ENCODE peak calls at places on chromosomes 7 and 10, in six cellular contexts. D is left ventricle myocardium inferior, X is mesendoderm, F is A549, V is neuronal stem cell, P is neural progenitor cell. T is an unnamed sample. For H3K4me1, the result is how much of the 10 kb centered on the place peaks cover.

GRCh38 chr10:34959321-34959720 is 130.8 kb downstream of the CUL2 start:
- DNase-seq in D (no peak), X (no peak), F (no peak), V (no peak), P (peak), T (no peak)

GRCh38 chr10:124286621-124287020 is 132.1 kb downstream of the OAT start:
- DNase-seq in D (no peak), X (no peak), F (no peak), V (no peak), P (no peak), T (peak)

GRCh38 chr7:149875396-149875795 is 1.6 kb downstream of the ATP6V0E2 start:
- DNase-seq in D (no peak), X (no peak), F (no peak), V (no peak), P (no peak), T (no peak)

GRCh38 chr7:12300415-12300814 is 89.3 kb downstream of the TMEM106B start:
- DNase-seq in D (no peak), X (no peak), F (no peak), V (no peak), P (no peak), T (no peak)

GRCh38 chr7:122343986-122344620 is 39.6 kb upstream of the FEZF1 start:
- DNase-seq in D (no peak), X (no peak), F (no peak), V (no peak), P (no peak), T (no peak)

GRCh38 chr10:119251315-119251708 is 43.9 kb downstream of the GRK5 start:
- DNase-seq in D (no peak), X (peak), F (no peak), V (no peak), P (no peak), T (no peak)

GRCh38 chr10:116044722-116045374 is 228.2 kb downstream of the GFRA1 start:
- DNase-seq in D (peak), X (no peak), F (no peak), V (no peak), P (no peak), T (no peak)

GRCh38 chr10:8444630-8445029 is 390.1 kb downstream of the GATA3 start:
- DNase-seq in D (no peak), X (peak), F (no peak), V (no peak), P (peak), T (peak)

GRCh38 chr10:73590881-73591577 is at the start of gene USP54:
- DNase-seq in D (no peak), X (peak), F (no peak), V (peak), P (peak), T (peak)

GRCh38 chr7:117777335-117778150 is 95.7 kb downstream of the CTTNBP2 start:
- DNase-seq in D (no peak), X (no peak), F (no peak), V (no peak), P (no peak), T (no peak)

GRCh38 chr10:27360581-27361172 is 120.1 kb upstream of the ACBD5 start:
- DNase-seq in D (peak), X (peak), F (peak), V (peak), P (peak), T (peak)

GRCh38 chr10:132980426-132981172 is 38.2 kb upstream of the CFAP46 start:
- DNase-seq in D (no peak), X (no peak), F (no peak), V (no peak), P (no peak), T (no peak)

GRCh38 chr10:11144626-11145497 is 127.2 kb downstream of the CELF2 start:
- DNase-seq in D (no peak), X (no peak), F (no peak), V (no peak), P (peak), T (no peak)

GRCh38 chr7:51471199-51472016 is 154.8 kb upstream of the COBL start:
- DNase-seq in D (no peak), X (peak), F (no peak), V (peak), P (peak), T (peak)

GRCh38 chr10:101814466-101815041 is 3.7 kb downstream of the OGA start:
- DNase-seq in D (no peak), X (no peak), F (no peak), V (no peak), P (peak), T (no peak)

GRCh38 chr7:108109216-108109908 is 20.8 kb downstream of the LAMB4 start:
- DNase-seq in D (no peak), X (peak), F (peak), V (no peak), P (peak), T (peak)

GRCh38 chr10:86945361-86946214 is 11.8 kb downstream of the MMRN2 start:
- DNase-seq in D (peak), X (peak), F (no peak), V (no peak), P (peak), T (peak)

GRCh38 chr10:113058175-113058961 is 108.3 kb downstream of the TCF7L2 start:
- DNase-seq in D (no peak), X (peak), F (no peak), V (no peak), P (peak), T (peak)

GRCh38 chr7:69172357-69173098 is 425.7 kb upstream of the AUTS2 start:
- DNase-seq in D (no peak), X (no peak), F (no peak), V (no peak), P (no peak), T (no peak)

GRCh38 chr10:71771204-71771603 is 2.1 kb downstream of the VSIR start:
- DNase-seq in D (peak), X (no peak), F (no peak), V (no peak), P (no peak), T (no peak)

GRCh38 chr7:18144171-18144570 is 116.5 kb upstream of the PRPS1L1 start:
- DNase-seq in D (no peak), X (no peak), F (no peak), V (no peak), P (no peak), T (no peak)

GRCh38 chr7:128407751-128408708 is 1.8 kb downstream of the IMPDH1 start:
- DNase-seq in D (no peak), X (peak), F (no peak), V (no peak), P (peak), T (no peak)

GRCh38 chr7:128406986-128407589 is 2.7 kb downstream of the IMPDH1 start:
- DNase-seq in D (no peak), X (no peak), F (no peak), V (no peak), P (no peak), T (no peak)

GRCh38 chr7:128409435-128410091 is at the start of gene IMPDH1:
- DNase-seq in D (peak), X (peak), F (peak), V (peak), P (peak), T (peak)

GRCh38 chr7:128410092-128410665 is 397 bp upstream of the IMPDH1 start:
- DNase-seq in D (peak), X (peak), F (peak), V (no peak), P (peak), T (peak)

DNA sequence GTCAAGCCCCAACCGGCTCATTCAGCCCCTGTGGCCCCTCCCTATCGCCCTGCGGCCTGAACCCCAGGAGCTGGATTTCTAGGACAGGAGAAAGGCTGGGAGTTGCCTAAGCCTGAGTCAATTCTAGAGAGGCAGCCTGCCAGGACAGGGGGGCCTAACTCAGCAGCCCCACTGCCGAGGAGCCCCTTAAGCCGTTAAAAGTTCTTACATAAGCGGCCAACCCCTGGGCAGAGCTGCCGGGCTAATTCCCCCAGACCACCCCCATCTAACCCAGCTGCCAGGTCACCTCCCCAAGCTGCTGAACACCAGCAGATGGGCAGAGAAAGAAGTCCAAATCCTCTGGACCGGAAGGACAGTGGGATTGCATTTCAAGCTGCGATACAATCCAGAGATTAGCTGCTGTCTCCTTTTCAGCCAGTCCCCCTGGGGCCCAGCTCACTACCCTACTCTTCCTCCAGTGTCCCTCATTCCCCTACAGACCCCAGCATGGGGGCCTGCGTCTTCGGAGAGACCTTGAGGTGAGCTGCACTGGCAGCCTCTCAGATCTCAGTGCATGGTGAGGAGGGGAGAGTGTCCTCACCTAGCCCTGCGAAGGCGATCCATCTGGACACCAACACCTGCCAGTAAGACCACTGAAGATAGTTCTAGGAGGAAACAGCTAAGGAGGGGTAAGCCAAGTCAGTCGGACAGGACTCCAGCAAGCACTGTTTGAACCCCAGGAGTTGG is 910 bp downstream of the IMPDH1 start:
- DNase-seq in D (no peak), X (peak), F (no peak), V (no peak), P (peak), T (peak)
- H3K4me1 ChIP-seq in D (half or more), X (under half), F (under half), V (under half), P (under half), T (under half)

DNA sequence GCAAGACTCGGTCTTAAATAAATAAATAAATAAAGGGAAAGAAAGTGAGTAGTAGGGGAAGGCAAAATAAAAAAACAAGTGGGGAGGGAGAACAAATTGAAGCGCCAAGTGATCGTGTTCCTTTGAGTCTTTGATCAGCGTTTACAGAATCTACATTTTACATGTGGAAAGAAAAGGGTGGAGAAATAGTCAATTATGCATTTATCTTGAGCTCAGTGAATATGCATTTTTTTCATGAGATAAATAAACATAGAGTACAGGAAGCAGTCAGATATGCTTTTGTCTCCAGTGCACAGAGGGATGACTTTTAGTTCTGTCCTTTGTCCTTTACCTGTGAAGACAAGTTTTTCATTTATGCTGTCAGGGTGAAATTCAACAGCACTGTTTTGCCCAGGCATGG is 6.1 kb upstream of the GUSB start:
- DNase-seq in D (no peak), X (no peak), F (no peak), V (no peak), P (no peak), T (no peak)
- H3K4me1 ChIP-seq in D (under half), X (under half), F (under half), V (under half), P (under half), T (under half)

DNA sequence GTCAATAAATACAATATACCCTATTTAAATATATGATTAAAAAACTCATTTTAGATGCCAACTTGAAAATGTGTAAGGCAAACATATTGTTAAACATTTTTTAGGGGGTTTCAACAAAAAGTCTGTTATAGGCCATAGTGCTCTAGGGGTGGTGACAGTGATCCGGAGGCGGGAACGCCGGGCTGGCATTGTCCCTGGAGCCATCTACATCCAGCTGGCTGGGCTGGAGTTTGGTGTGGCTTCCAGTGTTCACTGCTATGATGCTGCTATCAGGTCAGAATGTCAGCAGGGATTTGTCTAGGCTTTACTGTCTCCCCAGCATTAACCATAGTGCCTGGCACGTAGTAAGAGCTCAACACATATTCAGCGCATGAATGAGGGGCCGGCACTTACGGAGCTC is 1.9 kb upstream of the SLC18A2 start:
- DNase-seq in D (no peak), X (no peak), F (no peak), V (no peak), P (no peak), T (no peak)
- H3K4me1 ChIP-seq in D (under half), X (under half), F (under half), V (under half), P (under half), T (under half)

DNA sequence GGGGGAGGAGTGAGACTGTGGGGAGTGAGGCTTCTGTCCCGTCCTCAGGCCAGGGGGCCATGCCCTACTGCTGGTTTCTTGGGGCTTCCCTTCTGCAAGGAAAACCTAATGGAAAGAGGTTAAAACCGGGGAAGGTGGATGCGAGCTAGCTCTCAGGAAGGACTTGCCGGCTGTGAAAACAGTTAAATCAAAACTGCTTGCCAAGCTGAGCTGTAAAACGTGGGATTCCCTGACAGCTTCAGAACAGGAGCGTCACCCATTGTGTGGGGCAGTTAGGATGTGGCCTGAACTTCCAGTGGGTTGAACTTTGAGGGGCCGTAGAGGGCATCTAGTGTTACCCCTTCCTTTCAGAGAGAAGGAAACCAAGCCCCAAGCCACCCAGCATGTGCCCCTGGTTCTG is 13.1 kb downstream of the TSPAN15 start:
- DNase-seq in D (no peak), X (no peak), F (no peak), V (no peak), P (no peak), T (no peak)
- H3K4me1 ChIP-seq in D (half or more), X (under half), F (half or more), V (under half), P (under half), T (under half)

GRCh38 chr10:23868121-23868520 is 340.8 kb upstream of the KIAA1217 start:
- DNase-seq in D (no peak), X (no peak), F (no peak), V (no peak), P (no peak), T (no peak)

GRCh38 chr10:23869548-23869947 is 339.4 kb upstream of the KIAA1217 start:
- DNase-seq in D (no peak), X (no peak), F (no peak), V (no peak), P (no peak), T (no peak)

GRCh38 chr10:23871211-23871610 is 337.7 kb upstream of the KIAA1217 start:
- DNase-seq in D (no peak), X (peak), F (no peak), V (no peak), P (no peak), T (no peak)

GRCh38 chr10:23870612-23871011 is 338.3 kb upstream of the KIAA1217 start:
- DNase-seq in D (no peak), X (no peak), F (no peak), V (no peak), P (no peak), T (no peak)

GRCh38 chr10:23869996-23870395 is 338.9 kb upstream of the KIAA1217 start:
- DNase-seq in D (no peak), X (peak), F (no peak), V (no peak), P (no peak), T (no peak)
- H3K4me1 ChIP-seq in D (under half), X (under half), F (under half), V (under half), P (under half), T (under half)

GRCh38 chr7:144379791-144380384 is 23.6 kb downstream of the NOBOX start:
- DNase-seq in D (no peak), X (no peak), F (no peak), V (no peak), P (no peak), T (peak)
- H3K4me1 ChIP-seq in D (under half), X (under half), F (under half), V (under half), P (under half), T (under half)

DNA sequence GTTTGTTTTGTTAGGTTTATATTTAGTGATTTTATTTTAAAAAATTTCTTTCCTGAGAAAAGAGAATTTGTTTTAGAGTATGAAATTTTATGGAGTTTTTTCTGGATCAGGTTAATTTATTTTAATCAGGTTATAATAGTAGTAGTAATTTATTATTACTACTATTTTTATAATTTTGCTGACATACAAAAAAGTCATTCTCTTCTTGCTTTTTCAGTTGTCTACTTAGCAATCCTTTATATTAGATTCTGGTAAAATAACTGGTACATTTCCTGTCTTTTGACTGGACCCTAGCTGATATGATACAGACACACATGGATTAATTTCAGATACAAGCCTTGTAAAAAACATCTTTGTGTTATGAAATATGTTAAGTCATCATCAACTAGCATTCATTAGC is 5.3 kb downstream of the CASD1 start:
- DNase-seq in D (no peak), X (no peak), F (no peak), V (no peak), P (no peak), T (no peak)
- H3K4me1 ChIP-seq in D (under half), X (under half), F (under half), V (under half), P (half or more), T (under half)

GRCh38 chr7:129225931-129226572 is 1.2 kb downstream of the AHCYL2 start:
- DNase-seq in D (no peak), X (no peak), F (no peak), V (no peak), P (peak), T (no peak)

GRCh38 chr7:129218514-129219036 is 6.3 kb upstream of the AHCYL2 start:
- DNase-seq in D (peak), X (peak), F (peak), V (peak), P (peak), T (peak)

GRCh38 chr7:129225206-129225930 is 538 bp downstream of the AHCYL2 start:
- DNase-seq in D (peak), X (peak), F (peak), V (peak), P (peak), T (peak)

GRCh38 chr7:129224251-129225205 is at the start of gene AHCYL2:
- DNase-seq in D (peak), X (peak), F (peak), V (peak), P (peak), T (peak)

GRCh38 chr7:129222064-129222463 is 2.8 kb upstream of the AHCYL2 start:
- DNase-seq in D (no peak), X (no peak), F (no peak), V (no peak), P (no peak), T (no peak)
- H3K4me1 ChIP-seq in D (under half), X (under half), F (under half), V (under half), P (under half), T (under half)

GRCh38 chr7:77426521-77427051 is 10.4 kb upstream of the GSAP start:
- DNase-seq in D (no peak), X (peak), F (no peak), V (peak), P (peak), T (peak)

GRCh38 chr7:77428777-77429231 is 12.7 kb upstream of the GSAP start:
- DNase-seq in D (no peak), X (no peak), F (no peak), V (no peak), P (peak), T (no peak)

GRCh38 chr7:77426052-77426404 is 9.9 kb upstream of the GSAP start:
- DNase-seq in D (no peak), X (peak), F (no peak), V (no peak), P (no peak), T (no peak)

GRCh38 chr7:77425151-77426051 is 9.3 kb upstream of the GSAP start:
- DNase-seq in D (no peak), X (peak), F (peak), V (peak), P (peak), T (peak)

GRCh38 chr7:77427996-77428603 is 12.0 kb upstream of the GSAP start:
- DNase-seq in D (no peak), X (peak), F (no peak), V (peak), P (peak), T (peak)
- H3K4me1 ChIP-seq in D (under half), X (under half), F (under half), V (under half), P (half or more), T (under half)

DNA sequence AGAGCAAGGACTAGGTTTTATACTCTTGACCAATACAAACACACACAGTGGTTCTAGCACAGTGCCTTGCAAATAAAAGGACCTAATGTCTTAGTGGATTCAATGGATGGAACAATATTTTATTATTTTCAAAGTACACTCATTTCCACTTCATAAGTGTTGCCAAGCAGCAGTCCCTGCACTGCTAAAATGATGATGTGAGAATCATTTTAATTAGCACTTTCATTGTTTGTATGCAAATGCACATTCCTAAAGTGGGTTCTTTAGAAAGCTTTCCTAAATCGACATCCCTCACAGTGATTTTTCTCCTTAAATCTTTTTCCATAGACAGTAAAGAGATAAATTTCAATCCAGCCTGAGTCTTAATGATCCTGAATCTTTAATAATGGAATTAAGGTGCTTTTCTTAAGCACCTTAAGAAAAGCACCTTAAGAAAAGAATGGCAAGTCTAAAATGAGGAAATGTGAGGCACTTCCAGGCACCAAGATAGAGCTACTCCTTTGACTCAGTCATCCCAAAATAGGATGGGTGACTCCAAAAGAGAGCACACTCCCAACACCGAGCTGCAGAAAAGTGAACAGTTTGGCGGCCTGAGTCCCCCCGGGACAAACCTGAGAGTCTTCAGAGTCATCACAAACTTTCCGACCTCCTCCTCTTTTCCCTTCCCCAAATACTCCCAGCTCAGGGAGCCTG is 84.5 kb downstream of the SORBS1 start:
- DNase-seq in D (no peak), X (peak), F (no peak), V (no peak), P (no peak), T (no peak)
- H3K4me1 ChIP-seq in D (half or more), X (under half), F (under half), V (under half), P (under half), T (under half)